ENCODE peak calls at places on chromosomes 5 and 9, in five cellular contexts. K is HTR-8/SVneo; T is kidney glomerular epithelial cell; G is stomach; E is stimulated activated CD4-positive, alpha-beta T cell treated with anti-CD3 and anti-CD28 coated beads, Interleukin-12 subunit alpha, Interleukin-12 subunit beta, amount 100 ng/mL, for 4 hours. A is an unnamed sample.

GRCh38 chr9:38338359-38339014 is 54.0 kb upstream of the ALDH1B1 start:
- DNase-seq in T (no peak), K (no peak), G (no peak), E (no peak), A (no peak)

GRCh38 chr9:136529516-136530471 is 16.1 kb downstream of the NOTCH1 start:
- DNase-seq in K (no peak), T (no peak), G (no peak), E (no peak), A (no peak)

GRCh38 chr5:61999371-61999770 is 306.6 kb upstream of the KIF2A start:
- DNase-seq in E (no peak), T (no peak), K (no peak), G (no peak), A (no peak)

GRCh38 chr5:125834438-125835147 is 588.6 kb upstream of the GRAMD2B start:
- DNase-seq in T (no peak), E (no peak), K (no peak), G (no peak), A (no peak)

GRCh38 chr5:168409601-168410458 is 76.4 kb upstream of the RARS1 start:
- DNase-seq in E (no peak), G (no peak), K (no peak), T (no peak), A (no peak)

GRCh38 chr9:1916676-1917075 is 98.5 kb upstream of the SMARCA2 start:
- DNase-seq in E (no peak), K (no peak), G (no peak), T (no peak), A (no peak)

GRCh38 chr9:125470767-125471580 is 209.3 kb downstream of the GAPVD1 start:
- DNase-seq in E (no peak), G (no peak), T (no peak), K (no peak), A (no peak)

GRCh38 chr9:131936929-131937328 is 142.7 kb downstream of the MED27 start:
- DNase-seq in T (no peak), E (no peak), K (no peak), G (no peak), A (no peak)

GRCh38 chr9:22279621-22280020 is 167.0 kb upstream of the DMRTA1 start:
- DNase-seq in G (no peak), T (peak), E (no peak), K (no peak), A (no peak)

GRCh38 chr5:6729400-6730310 is 16.4 kb downstream of the TENT4A start:
- DNase-seq in E (peak), G (peak), K (no peak), T (no peak), A (no peak)

A was measured in AML-193.